ENCODE peak calls at places on chromosomes 3 and 15, in eight cellular contexts. One of them, this sample, is unnamed.

GRCh38 chr3:32383136-32383711 is 8.4 kb upstream of the CMTM7 start:
- DNase-seq in cardiac muscle cell: peak
- DNase-seq in astrocyte of the spinal cord: no peak
- DNase-seq in aorta: no peak
- DNase-seq in AG04450: no peak
- DNase-seq in left ventricle myocardium inferior: no peak
- DNase-seq in brain microvascular endothelial cell: no peak
- DNase-seq in GM12865: no peak
- DNase-seq in this sample: no peak

GRCh38 chr3:146326875-146327543 is 76.1 kb upstream of the PLSCR4 start:
- DNase-seq in cardiac muscle cell: peak
- DNase-seq in astrocyte of the spinal cord: peak
- DNase-seq in aorta: no peak
- DNase-seq in AG04450: peak
- DNase-seq in left ventricle myocardium inferior: no peak
- DNase-seq in brain microvascular endothelial cell: peak
- DNase-seq in GM12865: no peak
- DNase-seq in this sample: no peak

GRCh38 chr3:120144267-120144666 is 50.0 kb upstream of the GSK3B start:
- DNase-seq in cardiac muscle cell: peak
- DNase-seq in astrocyte of the spinal cord: peak
- DNase-seq in aorta: no peak
- DNase-seq in AG04450: no peak
- DNase-seq in left ventricle myocardium inferior: no peak
- DNase-seq in brain microvascular endothelial cell: peak
- DNase-seq in GM12865: no peak
- DNase-seq in this sample: no peak

GRCh38 chr3:113606539-113607218 is 74.3 kb downstream of the SIDT1 start:
- DNase-seq in cardiac muscle cell: no peak
- DNase-seq in astrocyte of the spinal cord: no peak
- DNase-seq in aorta: no peak
- DNase-seq in AG04450: no peak
- DNase-seq in left ventricle myocardium inferior: no peak
- DNase-seq in brain microvascular endothelial cell: no peak
- DNase-seq in GM12865: peak
- DNase-seq in this sample: no peak

GRCh38 chr3:36991147-36991546 is 1.8 kb downstream of the EPM2AIP1 start:
- DNase-seq in cardiac muscle cell: no peak
- DNase-seq in astrocyte of the spinal cord: no peak
- DNase-seq in aorta: no peak
- DNase-seq in AG04450: no peak
- DNase-seq in left ventricle myocardium inferior: no peak
- DNase-seq in brain microvascular endothelial cell: no peak
- DNase-seq in GM12865: peak
- DNase-seq in this sample: no peak

GRCh38 chr3:11514191-11514770 is 129.4 kb downstream of the VGLL4 start:
- DNase-seq in cardiac muscle cell: peak
- DNase-seq in astrocyte of the spinal cord: peak
- DNase-seq in aorta: no peak
- DNase-seq in AG04450: no peak
- DNase-seq in left ventricle myocardium inferior: peak
- DNase-seq in brain microvascular endothelial cell: peak
- DNase-seq in GM12865: no peak
- DNase-seq in this sample: peak

GRCh38 chr3:66485291-66485968 is 15.4 kb downstream of the LRIG1 start:
- DNase-seq in cardiac muscle cell: peak
- DNase-seq in astrocyte of the spinal cord: peak
- DNase-seq in aorta: no peak
- DNase-seq in AG04450: peak
- DNase-seq in left ventricle myocardium inferior: no peak
- DNase-seq in brain microvascular endothelial cell: peak
- DNase-seq in GM12865: no peak
- DNase-seq in this sample: no peak

GRCh38 chr15:73075151-73075859 is 23.0 kb downstream of the NEO1 start:
- DNase-seq in cardiac muscle cell: no peak
- DNase-seq in astrocyte of the spinal cord: peak
- DNase-seq in aorta: no peak
- DNase-seq in AG04450: no peak
- DNase-seq in left ventricle myocardium inferior: no peak
- DNase-seq in brain microvascular endothelial cell: no peak
- DNase-seq in GM12865: no peak
- DNase-seq in this sample: no peak

GRCh38 chr3:194713299-194714121 is 27.8 kb downstream of the FAM43A start:
- DNase-seq in cardiac muscle cell: no peak
- DNase-seq in astrocyte of the spinal cord: no peak
- DNase-seq in aorta: no peak
- DNase-seq in AG04450: no peak
- DNase-seq in left ventricle myocardium inferior: no peak
- DNase-seq in brain microvascular endothelial cell: no peak
- DNase-seq in GM12865: no peak
- DNase-seq in this sample: no peak

GRCh38 chr3:108420926-108421325 is 89.5 kb downstream of the MYH15 start:
- DNase-seq in cardiac muscle cell: peak
- DNase-seq in astrocyte of the spinal cord: peak
- DNase-seq in aorta: no peak
- DNase-seq in AG04450: peak
- DNase-seq in left ventricle myocardium inferior: no peak
- DNase-seq in brain microvascular endothelial cell: peak
- DNase-seq in GM12865: no peak
- DNase-seq in this sample: peak

GRCh38 chr3:42183991-42184621 is 81.9 kb downstream of the CCK start:
- DNase-seq in cardiac muscle cell: no peak
- DNase-seq in astrocyte of the spinal cord: no peak
- DNase-seq in aorta: no peak
- DNase-seq in AG04450: no peak
- DNase-seq in left ventricle myocardium inferior: no peak
- DNase-seq in brain microvascular endothelial cell: no peak
- DNase-seq in GM12865: no peak
- DNase-seq in this sample: no peak

GRCh38 chr15:100692259-100692658 is 89.9 kb downstream of the ASB7 start:
- DNase-seq in cardiac muscle cell: no peak
- DNase-seq in astrocyte of the spinal cord: no peak
- DNase-seq in aorta: peak
- DNase-seq in AG04450: no peak
- DNase-seq in left ventricle myocardium inferior: no peak
- DNase-seq in brain microvascular endothelial cell: no peak
- DNase-seq in GM12865: no peak
- DNase-seq in this sample: no peak

GRCh38 chr15:101520395-101520794 is 30.9 kb upstream of the PCSK6 start:
- DNase-seq in cardiac muscle cell: no peak
- DNase-seq in astrocyte of the spinal cord: no peak
- DNase-seq in aorta: no peak
- DNase-seq in AG04450: no peak
- DNase-seq in left ventricle myocardium inferior: no peak
- DNase-seq in brain microvascular endothelial cell: no peak
- DNase-seq in GM12865: no peak
- DNase-seq in this sample: no peak

GRCh38 chr15:80777137-80777536 is 2.0 kb upstream of the CEMIP start:
- DNase-seq in cardiac muscle cell: peak
- DNase-seq in astrocyte of the spinal cord: peak
- DNase-seq in aorta: no peak
- DNase-seq in AG04450: peak
- DNase-seq in left ventricle myocardium inferior: no peak
- DNase-seq in brain microvascular endothelial cell: peak
- DNase-seq in GM12865: no peak
- DNase-seq in this sample: peak

GRCh38 chr15:82124331-82125263 is 78.8 kb upstream of the MEX3B start:
- DNase-seq in cardiac muscle cell: no peak
- DNase-seq in astrocyte of the spinal cord: no peak
- DNase-seq in aorta: no peak
- DNase-seq in AG04450: no peak
- DNase-seq in left ventricle myocardium inferior: no peak
- DNase-seq in brain microvascular endothelial cell: no peak
- DNase-seq in GM12865: no peak
- DNase-seq in this sample: no peak

GRCh38 chr3:57192028-57192427 is 7.8 kb downstream of the HESX1 start:
- DNase-seq in cardiac muscle cell: no peak
- DNase-seq in astrocyte of the spinal cord: no peak
- DNase-seq in aorta: no peak
- DNase-seq in AG04450: no peak
- DNase-seq in left ventricle myocardium inferior: no peak
- DNase-seq in brain microvascular endothelial cell: no peak
- DNase-seq in GM12865: no peak
- DNase-seq in this sample: no peak

GRCh38 chr15:100928632-100929280 is 9.6 kb downstream of the LRRK1 start:
- DNase-seq in cardiac muscle cell: no peak
- DNase-seq in astrocyte of the spinal cord: no peak
- DNase-seq in aorta: no peak
- DNase-seq in AG04450: no peak
- DNase-seq in left ventricle myocardium inferior: no peak
- DNase-seq in brain microvascular endothelial cell: no peak
- DNase-seq in GM12865: no peak
- DNase-seq in this sample: no peak

GRCh38 chr3:105466072-105466471 is 99.4 kb downstream of the ALCAM start:
- DNase-seq in cardiac muscle cell: no peak
- DNase-seq in astrocyte of the spinal cord: no peak
- DNase-seq in aorta: no peak
- DNase-seq in AG04450: no peak
- DNase-seq in left ventricle myocardium inferior: no peak
- DNase-seq in brain microvascular endothelial cell: no peak
- DNase-seq in GM12865: no peak
- DNase-seq in this sample: no peak

GRCh38 chr3:123751478-123751877 is 132.7 kb downstream of the MYLK start:
- DNase-seq in cardiac muscle cell: no peak
- DNase-seq in astrocyte of the spinal cord: no peak
- DNase-seq in aorta: no peak
- DNase-seq in AG04450: no peak
- DNase-seq in left ventricle myocardium inferior: no peak
- DNase-seq in brain microvascular endothelial cell: no peak
- DNase-seq in GM12865: no peak
- DNase-seq in this sample: no peak

GRCh38 chr15:39680868-39681267 is 100.0 kb downstream of the THBS1 start:
- DNase-seq in cardiac muscle cell: peak
- DNase-seq in astrocyte of the spinal cord: peak
- DNase-seq in aorta: no peak
- DNase-seq in AG04450: no peak
- DNase-seq in left ventricle myocardium inferior: no peak
- DNase-seq in brain microvascular endothelial cell: no peak
- DNase-seq in GM12865: no peak
- DNase-seq in this sample: peak

GRCh38 chr3:161576733-161577510 is 80.3 kb downstream of the OTOL1 start:
- DNase-seq in cardiac muscle cell: no peak
- DNase-seq in astrocyte of the spinal cord: no peak
- DNase-seq in aorta: no peak
- DNase-seq in AG04450: no peak
- DNase-seq in left ventricle myocardium inferior: no peak
- DNase-seq in brain microvascular endothelial cell: no peak
- DNase-seq in GM12865: no peak
- DNase-seq in this sample: no peak

GRCh38 chr15:101023501-101024110 is 104.4 kb downstream of the LRRK1 start:
- DNase-seq in cardiac muscle cell: peak
- DNase-seq in astrocyte of the spinal cord: no peak
- DNase-seq in aorta: peak
- DNase-seq in AG04450: no peak
- DNase-seq in left ventricle myocardium inferior: no peak
- DNase-seq in brain microvascular endothelial cell: no peak
- DNase-seq in GM12865: no peak
- DNase-seq in this sample: no peak

GRCh38 chr3:55805169-55805568 is 318.1 kb upstream of the WNT5A start:
- DNase-seq in cardiac muscle cell: no peak
- DNase-seq in astrocyte of the spinal cord: no peak
- DNase-seq in aorta: no peak
- DNase-seq in AG04450: no peak
- DNase-seq in left ventricle myocardium inferior: no peak
- DNase-seq in brain microvascular endothelial cell: no peak
- DNase-seq in GM12865: no peak
- DNase-seq in this sample: no peak

DNA sequence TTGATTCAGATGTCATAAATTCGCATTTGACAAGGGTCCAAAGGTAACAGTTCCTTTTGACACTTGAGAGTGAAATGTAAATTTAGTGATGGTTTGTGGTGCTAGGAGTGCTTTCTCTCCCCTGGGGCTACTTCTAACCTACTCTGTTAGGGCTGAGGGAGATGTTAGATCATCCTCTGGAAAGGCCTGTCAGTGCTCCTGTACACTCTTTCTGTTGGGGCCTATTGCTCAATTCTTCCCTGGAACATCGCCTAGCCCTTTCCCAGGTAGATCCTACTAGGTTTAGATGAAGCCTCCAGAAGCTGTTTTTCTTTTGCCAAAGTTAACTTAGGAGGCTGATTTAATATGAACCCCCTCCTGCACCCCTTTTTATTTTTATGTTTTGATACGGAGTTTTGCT is 1.4 kb downstream of the PCCB start:
- DNase-seq in cardiac muscle cell: no peak
- DNase-seq in astrocyte of the spinal cord: no peak
- DNase-seq in aorta: no peak
- DNase-seq in AG04450: no peak
- DNase-seq in left ventricle myocardium inferior: no peak
- DNase-seq in brain microvascular endothelial cell: no peak
- DNase-seq in GM12865: no peak
- DNase-seq in this sample: no peak
- H3K4me3 ChIP-seq in cardiac muscle cell: no peak
- H3K4me3 ChIP-seq in astrocyte of the spinal cord: peak
- H3K4me3 ChIP-seq in aorta: no peak
- H3K4me3 ChIP-seq in AG04450: peak
- H3K4me3 ChIP-seq in left ventricle myocardium inferior: peak
- H3K4me3 ChIP-seq in brain microvascular endothelial cell: no peak
- H3K4me3 ChIP-seq in GM12865: peak
- H3K4me3 ChIP-seq in this sample: no peak

DNA sequence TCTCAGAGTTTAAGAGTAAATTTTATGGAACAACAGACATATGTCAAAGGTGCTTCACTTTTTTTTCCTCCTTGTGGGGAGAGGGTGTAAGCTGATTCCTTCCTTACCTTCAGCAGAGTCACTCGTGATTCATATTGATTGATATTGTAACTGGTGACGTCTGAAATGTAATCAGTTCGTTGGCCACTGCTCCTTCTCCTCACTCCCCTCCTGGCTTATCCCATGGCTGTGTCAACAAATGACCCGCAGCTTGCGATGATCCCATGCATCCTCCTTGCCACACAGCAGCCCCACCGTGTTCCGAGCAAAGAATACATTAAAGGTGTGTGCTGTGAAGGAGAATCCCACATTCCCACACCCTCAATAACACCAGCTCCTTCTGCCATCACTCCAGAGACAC is 7.3 kb downstream of the MGLL start:
- DNase-seq in cardiac muscle cell: no peak
- DNase-seq in astrocyte of the spinal cord: no peak
- DNase-seq in aorta: no peak
- DNase-seq in AG04450: no peak
- DNase-seq in left ventricle myocardium inferior: no peak
- DNase-seq in brain microvascular endothelial cell: no peak
- DNase-seq in GM12865: no peak
- DNase-seq in this sample: no peak
- H3K4me3 ChIP-seq in cardiac muscle cell: no peak
- H3K4me3 ChIP-seq in astrocyte of the spinal cord: no peak
- H3K4me3 ChIP-seq in aorta: no peak
- H3K4me3 ChIP-seq in AG04450: no peak
- H3K4me3 ChIP-seq in left ventricle myocardium inferior: peak
- H3K4me3 ChIP-seq in brain microvascular endothelial cell: no peak
- H3K4me3 ChIP-seq in GM12865: no peak
- H3K4me3 ChIP-seq in this sample: no peak

GRCh38 chr3:191331443-191331842 is 1.1 kb upstream of the UTS2B start:
- DNase-seq in cardiac muscle cell: peak
- DNase-seq in astrocyte of the spinal cord: peak
- DNase-seq in aorta: no peak
- DNase-seq in AG04450: no peak
- DNase-seq in left ventricle myocardium inferior: no peak
- DNase-seq in brain microvascular endothelial cell: no peak
- DNase-seq in GM12865: no peak
- DNase-seq in this sample: no peak
- H3K4me3 ChIP-seq in cardiac muscle cell: peak
- H3K4me3 ChIP-seq in astrocyte of the spinal cord: peak
- H3K4me3 ChIP-seq in aorta: no peak
- H3K4me3 ChIP-seq in AG04450: peak
- H3K4me3 ChIP-seq in left ventricle myocardium inferior: peak
- H3K4me3 ChIP-seq in brain microvascular endothelial cell: peak
- H3K4me3 ChIP-seq in GM12865: peak
- H3K4me3 ChIP-seq in this sample: peak

GRCh38 chr15:45149060-45149459 is 19.3 kb downstream of the DUOX1 start:
- DNase-seq in cardiac muscle cell: no peak
- DNase-seq in astrocyte of the spinal cord: no peak
- DNase-seq in aorta: peak
- DNase-seq in AG04450: no peak
- DNase-seq in left ventricle myocardium inferior: no peak
- DNase-seq in brain microvascular endothelial cell: no peak
- DNase-seq in GM12865: no peak
- DNase-seq in this sample: no peak
- H3K4me3 ChIP-seq in cardiac muscle cell: no peak
- H3K4me3 ChIP-seq in astrocyte of the spinal cord: no peak
- H3K4me3 ChIP-seq in aorta: no peak
- H3K4me3 ChIP-seq in AG04450: no peak
- H3K4me3 ChIP-seq in left ventricle myocardium inferior: no peak
- H3K4me3 ChIP-seq in brain microvascular endothelial cell: no peak
- H3K4me3 ChIP-seq in GM12865: no peak
- H3K4me3 ChIP-seq in this sample: no peak